ENCODE peak calls at places on chromosomes 16 and 17, in five cellular contexts. One of them, this sample, is unnamed. For H3K4me1, the result is how much of the 10 kb centered on the place peaks cover.

GRCh38 chr16:9053006-9053601 is 38.3 kb upstream of the HAPSTR1 start:
- ATAC-seq in upper lobe of left lung: no peak
- ATAC-seq in GM12878: peak
- ATAC-seq in K562: peak
- ATAC-seq in HepG2: peak
- ATAC-seq in this sample: no peak

GRCh38 chr17:43823350-43824084 is 9.4 kb downstream of the MPP3 start:
- ATAC-seq in upper lobe of left lung: peak
- ATAC-seq in HepG2: no peak
- ATAC-seq in K562: no peak
- ATAC-seq in GM12878: no peak
- ATAC-seq in this sample: no peak

GRCh38 chr17:81898029-81898866 is 3.8 kb upstream of the NPB start:
- ATAC-seq in HepG2: peak
- ATAC-seq in K562: no peak
- ATAC-seq in upper lobe of left lung: no peak
- ATAC-seq in GM12878: no peak
- ATAC-seq in this sample: no peak

GRCh38 chr16:68445458-68445857 is 2.9 kb downstream of the SMPD3 start:
- ATAC-seq in GM12878: peak
- ATAC-seq in HepG2: peak
- ATAC-seq in K562: peak
- ATAC-seq in upper lobe of left lung: no peak
- ATAC-seq in this sample: no peak

GRCh38 chr17:75325827-75326586 is 36.8 kb upstream of the SLC25A19 start:
- ATAC-seq in HepG2: peak
- ATAC-seq in K562: peak
- ATAC-seq in upper lobe of left lung: no peak
- ATAC-seq in GM12878: no peak
- ATAC-seq in this sample: no peak

GRCh38 chr16:23539984-23540816 is 16.9 kb downstream of the EARS2 start:
- ATAC-seq in GM12878: no peak
- ATAC-seq in upper lobe of left lung: peak
- ATAC-seq in HepG2: peak
- ATAC-seq in K562: no peak
- ATAC-seq in this sample: no peak

GRCh38 chr16:68900009-68900408 is 56.7 kb downstream of the TANGO6 start:
- ATAC-seq in K562: no peak
- ATAC-seq in upper lobe of left lung: no peak
- ATAC-seq in GM12878: no peak
- ATAC-seq in HepG2: no peak
- ATAC-seq in this sample: peak

GRCh38 chr17:72778161-72779151 is 314.0 kb downstream of the SLC39A11 start:
- ATAC-seq in K562: peak
- ATAC-seq in HepG2: no peak
- ATAC-seq in upper lobe of left lung: no peak
- ATAC-seq in GM12878: no peak
- ATAC-seq in this sample: no peak

GRCh38 chr17:50372222-50372621 is 762 bp downstream of the MRPL27 start:
- ATAC-seq in upper lobe of left lung: no peak
- ATAC-seq in K562: peak
- ATAC-seq in HepG2: peak
- ATAC-seq in GM12878: peak
- ATAC-seq in this sample: no peak

GRCh38 chr16:54466233-54466632 is 179.6 kb upstream of the IRX3 start:
- ATAC-seq in HepG2: no peak
- ATAC-seq in upper lobe of left lung: no peak
- ATAC-seq in K562: no peak
- ATAC-seq in GM12878: no peak
- ATAC-seq in this sample: no peak

GRCh38 chr17:28227278-28228108 is 91.5 kb upstream of the TMEM97 start:
- ATAC-seq in K562: no peak
- ATAC-seq in HepG2: no peak
- ATAC-seq in GM12878: peak
- ATAC-seq in upper lobe of left lung: peak
- ATAC-seq in this sample: no peak

GRCh38 chr16:50386819-50387218 is 18.0 kb upstream of the BRD7 start:
- ATAC-seq in HepG2: no peak
- ATAC-seq in upper lobe of left lung: no peak
- ATAC-seq in K562: no peak
- ATAC-seq in GM12878: no peak
- ATAC-seq in this sample: no peak

GRCh38 chr17:13874134-13874533 is 195.2 kb upstream of the COX10 start:
- ATAC-seq in GM12878: no peak
- ATAC-seq in K562: no peak
- ATAC-seq in HepG2: no peak
- ATAC-seq in upper lobe of left lung: no peak
- ATAC-seq in this sample: no peak

GRCh38 chr16:1991135-1991551 is 1.4 kb downstream of the SYNGR3 start:
- ATAC-seq in GM12878: peak
- ATAC-seq in HepG2: peak
- ATAC-seq in upper lobe of left lung: no peak
- ATAC-seq in K562: no peak
- ATAC-seq in this sample: no peak

GRCh38 chr16:1990336-1991134 is 765 bp downstream of the SYNGR3 start:
- ATAC-seq in upper lobe of left lung: no peak
- ATAC-seq in K562: peak
- ATAC-seq in HepG2: peak
- ATAC-seq in GM12878: peak
- ATAC-seq in this sample: no peak

GRCh38 chr16:1991588-1992474 is 2.1 kb downstream of the SYNGR3 start:
- ATAC-seq in HepG2: no peak
- ATAC-seq in K562: peak
- ATAC-seq in GM12878: peak
- ATAC-seq in upper lobe of left lung: peak
- ATAC-seq in this sample: peak

GRCh38 chr16:1993731-1994131 is 4.0 kb downstream of the SYNGR3 start:
- ATAC-seq in upper lobe of left lung: no peak
- ATAC-seq in GM12878: no peak
- ATAC-seq in HepG2: peak
- ATAC-seq in K562: peak
- ATAC-seq in this sample: no peak

DNA sequence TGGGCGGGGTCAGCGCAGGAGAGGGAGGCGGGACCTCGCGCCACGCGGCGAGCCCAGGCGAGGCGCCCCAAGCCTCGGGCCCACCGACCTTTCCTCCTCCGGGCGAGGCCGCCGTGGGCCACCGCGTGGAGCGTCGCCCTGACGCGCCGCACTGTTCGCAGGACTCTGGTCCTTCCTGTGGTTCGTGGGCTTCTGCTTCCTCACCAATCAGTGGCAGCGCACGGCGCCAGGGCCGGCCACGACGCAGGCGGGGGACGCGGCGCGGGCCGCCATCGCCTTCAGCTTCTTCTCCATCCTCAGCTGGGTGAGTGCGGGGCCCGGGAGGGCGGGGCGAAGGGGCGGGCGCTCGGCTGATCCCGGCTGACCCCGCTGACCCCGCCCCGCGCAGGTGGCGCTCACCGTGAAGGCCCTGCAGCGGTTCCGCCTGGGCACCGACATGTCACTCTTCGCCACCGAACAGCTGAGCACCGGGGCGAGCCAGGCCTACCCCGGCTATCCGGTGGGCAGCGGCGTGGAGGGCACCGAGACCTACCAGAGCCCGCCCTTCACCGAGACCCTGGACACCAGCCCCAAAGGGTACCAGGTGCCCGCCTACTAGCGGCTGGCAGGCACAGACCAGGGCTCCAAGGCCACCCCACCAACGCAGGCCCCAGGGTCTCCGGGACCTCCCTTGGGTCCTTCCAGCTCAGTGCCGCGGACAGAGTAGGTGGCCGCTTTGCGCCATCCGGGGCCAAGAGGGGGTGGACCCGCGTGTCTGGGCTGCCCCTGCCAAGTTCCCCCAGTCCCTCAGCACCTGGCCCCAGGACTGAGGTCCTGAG is 2.9 kb downstream of the SYNGR3 start:
- ATAC-seq in HepG2: no peak
- ATAC-seq in GM12878: no peak
- ATAC-seq in K562: peak
- ATAC-seq in upper lobe of left lung: no peak
- ATAC-seq in this sample: no peak
- TF ChIP-seq POLR2AphosphoS5 in HepG2: no peak
- TF ChIP-seq POLR2AphosphoS5 in GM12878: no peak
- TF ChIP-seq POLR2AphosphoS5 in K562: no peak
- TF ChIP-seq POLR2AphosphoS5 in upper lobe of left lung: no peak
- TF ChIP-seq POLR2AphosphoS5 in this sample: no peak

DNA sequence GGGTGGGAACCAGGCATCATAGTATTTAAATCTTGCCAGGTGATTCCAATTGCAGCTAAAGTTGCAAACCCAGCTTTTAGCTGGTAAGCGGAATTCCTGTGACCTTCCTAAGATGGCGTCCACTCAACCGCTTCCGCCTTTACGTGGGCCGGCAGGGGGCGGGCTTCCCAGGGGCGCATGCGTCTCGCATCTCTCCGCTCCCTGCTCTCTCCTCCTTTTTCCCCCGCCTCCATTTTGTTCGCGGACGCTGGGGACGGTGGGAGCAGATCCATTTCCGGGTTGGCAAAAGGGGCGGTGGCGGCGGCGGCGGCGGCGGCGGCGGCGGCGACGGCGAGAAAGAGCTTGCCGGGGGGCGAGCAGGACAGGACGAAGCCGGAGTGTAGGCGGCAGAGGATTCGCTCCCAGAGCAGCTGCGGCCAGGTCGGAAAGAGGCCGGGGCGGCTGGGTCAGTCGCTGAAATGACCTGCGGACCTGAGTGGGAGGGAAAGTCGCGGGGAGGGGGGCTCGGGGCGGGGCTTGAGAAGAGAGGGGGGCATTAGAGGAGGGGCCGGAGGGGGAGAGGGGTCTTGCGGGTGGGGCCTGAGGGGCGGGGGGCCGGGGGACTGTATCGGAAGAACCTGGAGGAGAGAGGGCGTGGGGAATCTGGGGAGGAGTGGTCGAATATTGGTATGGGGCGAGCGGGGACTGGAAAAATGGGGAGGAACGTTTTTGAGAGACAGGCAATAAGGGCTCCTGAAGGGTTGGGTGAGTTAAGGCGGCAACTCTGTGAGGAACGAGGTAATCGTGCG is at the start of gene WIPF2:
- ATAC-seq in K562: peak
- ATAC-seq in HepG2: peak
- ATAC-seq in upper lobe of left lung: peak
- ATAC-seq in GM12878: peak
- ATAC-seq in this sample: peak
- TF ChIP-seq EP300 in K562: no peak
- TF ChIP-seq EP300 in HepG2: no peak
- TF ChIP-seq EP300 in upper lobe of left lung: no peak
- TF ChIP-seq EP300 in GM12878: no peak
- TF ChIP-seq EP300 in this sample: no peak

DNA sequence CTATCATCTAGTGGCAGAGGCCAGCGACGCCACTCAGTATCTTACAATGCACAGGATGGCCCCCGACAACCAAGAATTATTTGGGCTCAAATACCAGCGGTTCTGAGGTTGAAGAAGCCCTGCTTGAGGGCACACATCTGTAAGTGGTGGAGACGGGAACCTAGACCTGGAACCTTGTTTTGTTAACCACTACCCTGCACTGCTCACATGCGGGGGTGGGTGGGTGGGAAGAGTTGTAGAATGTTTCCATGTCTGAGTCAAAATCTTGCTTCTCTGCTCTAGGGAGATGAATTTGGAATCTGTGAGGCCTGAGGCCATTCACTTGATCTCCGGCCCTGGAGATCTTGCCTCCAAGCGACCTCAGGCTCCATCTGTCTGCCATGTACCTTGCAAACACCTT is 44.1 kb downstream of the ABCC1 start:
- ATAC-seq in upper lobe of left lung: no peak
- ATAC-seq in GM12878: no peak
- ATAC-seq in HepG2: no peak
- ATAC-seq in K562: no peak
- ATAC-seq in this sample: no peak
- H3K4me1 ChIP-seq in upper lobe of left lung: under half
- H3K4me1 ChIP-seq in GM12878: under half
- H3K4me1 ChIP-seq in HepG2: under half
- H3K4me1 ChIP-seq in K562: under half
- H3K4me1 ChIP-seq in this sample: under half

GRCh38 chr17:39191750-39192510 is 5.5 kb downstream of the CACNB1 start:
- ATAC-seq in HepG2: no peak
- ATAC-seq in GM12878: no peak
- ATAC-seq in upper lobe of left lung: no peak
- ATAC-seq in K562: no peak
- ATAC-seq in this sample: no peak
- TF ChIP-seq POLR2AphosphoS5 in HepG2: no peak
- TF ChIP-seq POLR2AphosphoS5 in GM12878: no peak
- TF ChIP-seq POLR2AphosphoS5 in upper lobe of left lung: no peak
- TF ChIP-seq POLR2AphosphoS5 in K562: no peak
- TF ChIP-seq POLR2AphosphoS5 in this sample: no peak

DNA sequence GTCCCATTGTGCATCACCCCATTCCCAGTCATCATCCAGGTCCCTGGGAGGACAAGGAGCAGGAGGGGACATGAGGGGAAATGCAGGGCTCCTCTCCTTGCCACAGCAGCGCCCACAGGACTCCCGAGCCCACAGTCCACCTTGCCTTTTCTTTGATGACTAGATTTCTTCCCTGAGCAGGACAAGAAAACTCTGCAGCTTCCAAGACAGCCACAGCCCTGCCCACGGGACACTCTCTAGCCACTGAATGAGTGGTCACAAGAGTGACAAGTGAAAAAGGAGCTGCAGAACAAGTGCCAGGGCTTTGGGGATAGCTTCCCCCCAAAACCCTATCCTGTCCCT is 4.7 kb downstream of the NEURL4 start:
- ATAC-seq in K562: no peak
- ATAC-seq in GM12878: no peak
- ATAC-seq in HepG2: no peak
- ATAC-seq in upper lobe of left lung: no peak
- ATAC-seq in this sample: no peak
- TF ChIP-seq EP300 in K562: no peak
- TF ChIP-seq EP300 in GM12878: no peak
- TF ChIP-seq EP300 in HepG2: no peak
- TF ChIP-seq EP300 in upper lobe of left lung: no peak
- TF ChIP-seq EP300 in this sample: no peak